ENCODE peak calls at places on chromosomes 3 and 15, in six cellular contexts. One of them, this sample, is unnamed.

GRCh38 chr3:194998948-194999347 is 272.0 kb downstream of the XXYLT1 start:
- DNase-seq in colonic mucosa: no peak
- DNase-seq in activated naive CD8-positive, alpha-beta T cell treated with anti-CD3 and anti-CD28 coated beads for 36 hours: no peak
- DNase-seq in neuronal stem cell: no peak
- DNase-seq in cardiac muscle cell: no peak
- DNase-seq in activated T-helper 1 cell treated with Interleukin-2 at 50 U/mL for 16 hours: no peak
- DNase-seq in this sample: no peak

GRCh38 chr3:127734754-127735473 is 62.2 kb downstream of the ABTB1 start:
- DNase-seq in activated naive CD8-positive, alpha-beta T cell treated with anti-CD3 and anti-CD28 coated beads for 36 hours: no peak
- DNase-seq in cardiac muscle cell: no peak
- DNase-seq in activated T-helper 1 cell treated with Interleukin-2 at 50 U/mL for 16 hours: no peak
- DNase-seq in colonic mucosa: no peak
- DNase-seq in neuronal stem cell: no peak
- DNase-seq in this sample: no peak

GRCh38 chr3:56725175-56725574 is 42.1 kb upstream of the TASOR start:
- DNase-seq in neuronal stem cell: no peak
- DNase-seq in cardiac muscle cell: no peak
- DNase-seq in activated naive CD8-positive, alpha-beta T cell treated with anti-CD3 and anti-CD28 coated beads for 36 hours: peak
- DNase-seq in activated T-helper 1 cell treated with Interleukin-2 at 50 U/mL for 16 hours: peak
- DNase-seq in colonic mucosa: no peak
- DNase-seq in this sample: peak

GRCh38 chr15:73686781-73687256 is 2.6 kb downstream of the CD276 start:
- DNase-seq in activated T-helper 1 cell treated with Interleukin-2 at 50 U/mL for 16 hours: no peak
- DNase-seq in activated naive CD8-positive, alpha-beta T cell treated with anti-CD3 and anti-CD28 coated beads for 36 hours: no peak
- DNase-seq in cardiac muscle cell: no peak
- DNase-seq in neuronal stem cell: no peak
- DNase-seq in colonic mucosa: no peak
- DNase-seq in this sample: no peak

GRCh38 chr3:150925751-150926201 is 20.5 kb upstream of the MINDY4B start:
- DNase-seq in neuronal stem cell: peak
- DNase-seq in activated T-helper 1 cell treated with Interleukin-2 at 50 U/mL for 16 hours: peak
- DNase-seq in colonic mucosa: peak
- DNase-seq in activated naive CD8-positive, alpha-beta T cell treated with anti-CD3 and anti-CD28 coated beads for 36 hours: peak
- DNase-seq in cardiac muscle cell: peak
- DNase-seq in this sample: peak

GRCh38 chr15:74613953-74614743 is 1.5 kb upstream of the CLK3 start:
- DNase-seq in activated naive CD8-positive, alpha-beta T cell treated with anti-CD3 and anti-CD28 coated beads for 36 hours: no peak
- DNase-seq in activated T-helper 1 cell treated with Interleukin-2 at 50 U/mL for 16 hours: no peak
- DNase-seq in neuronal stem cell: peak
- DNase-seq in cardiac muscle cell: no peak
- DNase-seq in colonic mucosa: no peak
- DNase-seq in this sample: no peak

GRCh38 chr15:88799341-88799740 is 3.9 kb upstream of the ACAN start:
- DNase-seq in cardiac muscle cell: no peak
- DNase-seq in activated T-helper 1 cell treated with Interleukin-2 at 50 U/mL for 16 hours: no peak
- DNase-seq in neuronal stem cell: no peak
- DNase-seq in activated naive CD8-positive, alpha-beta T cell treated with anti-CD3 and anti-CD28 coated beads for 36 hours: no peak
- DNase-seq in colonic mucosa: no peak
- DNase-seq in this sample: no peak

GRCh38 chr15:101444015-101444414 is 45.5 kb downstream of the PCSK6 start:
- DNase-seq in cardiac muscle cell: no peak
- DNase-seq in activated naive CD8-positive, alpha-beta T cell treated with anti-CD3 and anti-CD28 coated beads for 36 hours: no peak
- DNase-seq in activated T-helper 1 cell treated with Interleukin-2 at 50 U/mL for 16 hours: no peak
- DNase-seq in colonic mucosa: no peak
- DNase-seq in neuronal stem cell: no peak
- DNase-seq in this sample: no peak

GRCh38 chr3:141454055-141454454 is 32.8 kb upstream of the RASA2 start:
- DNase-seq in colonic mucosa: no peak
- DNase-seq in activated naive CD8-positive, alpha-beta T cell treated with anti-CD3 and anti-CD28 coated beads for 36 hours: no peak
- DNase-seq in neuronal stem cell: no peak
- DNase-seq in activated T-helper 1 cell treated with Interleukin-2 at 50 U/mL for 16 hours: no peak
- DNase-seq in cardiac muscle cell: no peak
- DNase-seq in this sample: no peak

GRCh38 chr15:27673766-27674445 is 425.2 kb downstream of the OCA2 start:
- DNase-seq in colonic mucosa: no peak
- DNase-seq in activated naive CD8-positive, alpha-beta T cell treated with anti-CD3 and anti-CD28 coated beads for 36 hours: no peak
- DNase-seq in cardiac muscle cell: no peak
- DNase-seq in activated T-helper 1 cell treated with Interleukin-2 at 50 U/mL for 16 hours: no peak
- DNase-seq in neuronal stem cell: no peak
- DNase-seq in this sample: no peak

GRCh38 chr15:52144656-52145055 is 32.1 kb upstream of the BCL2L10 start:
- DNase-seq in activated naive CD8-positive, alpha-beta T cell treated with anti-CD3 and anti-CD28 coated beads for 36 hours: no peak
- DNase-seq in activated T-helper 1 cell treated with Interleukin-2 at 50 U/mL for 16 hours: no peak
- DNase-seq in colonic mucosa: no peak
- DNase-seq in neuronal stem cell: no peak
- DNase-seq in cardiac muscle cell: no peak
- DNase-seq in this sample: no peak

GRCh38 chr3:183178833-183179549 is 16.5 kb upstream of the LAMP3 start:
- DNase-seq in cardiac muscle cell: peak
- DNase-seq in colonic mucosa: peak
- DNase-seq in activated naive CD8-positive, alpha-beta T cell treated with anti-CD3 and anti-CD28 coated beads for 36 hours: peak
- DNase-seq in neuronal stem cell: peak
- DNase-seq in activated T-helper 1 cell treated with Interleukin-2 at 50 U/mL for 16 hours: peak
- DNase-seq in this sample: no peak

GRCh38 chr3:69084326-69084667 is 440 bp upstream of the ARL6IP5 start:
- DNase-seq in colonic mucosa: no peak
- DNase-seq in cardiac muscle cell: peak
- DNase-seq in neuronal stem cell: no peak
- DNase-seq in activated T-helper 1 cell treated with Interleukin-2 at 50 U/mL for 16 hours: no peak
- DNase-seq in activated naive CD8-positive, alpha-beta T cell treated with anti-CD3 and anti-CD28 coated beads for 36 hours: no peak
- DNase-seq in this sample: no peak

GRCh38 chr3:73332558-73332957 is 271.1 kb downstream of the EBLN2 start:
- DNase-seq in colonic mucosa: no peak
- DNase-seq in neuronal stem cell: no peak
- DNase-seq in activated T-helper 1 cell treated with Interleukin-2 at 50 U/mL for 16 hours: no peak
- DNase-seq in activated naive CD8-positive, alpha-beta T cell treated with anti-CD3 and anti-CD28 coated beads for 36 hours: no peak
- DNase-seq in cardiac muscle cell: no peak
- DNase-seq in this sample: no peak

GRCh38 chr15:59376735-59377134 is 4.1 kb upstream of the MYO1E start:
- DNase-seq in neuronal stem cell: no peak
- DNase-seq in cardiac muscle cell: no peak
- DNase-seq in activated naive CD8-positive, alpha-beta T cell treated with anti-CD3 and anti-CD28 coated beads for 36 hours: no peak
- DNase-seq in colonic mucosa: no peak
- DNase-seq in activated T-helper 1 cell treated with Interleukin-2 at 50 U/mL for 16 hours: no peak
- DNase-seq in this sample: no peak

GRCh38 chr3:100075731-100076543 is 38.4 kb downstream of the FILIP1L start:
- DNase-seq in activated naive CD8-positive, alpha-beta T cell treated with anti-CD3 and anti-CD28 coated beads for 36 hours: no peak
- DNase-seq in neuronal stem cell: no peak
- DNase-seq in colonic mucosa: no peak
- DNase-seq in cardiac muscle cell: no peak
- DNase-seq in activated T-helper 1 cell treated with Interleukin-2 at 50 U/mL for 16 hours: no peak
- DNase-seq in this sample: no peak

GRCh38 chr3:126160243-126161210 is 19.9 kb downstream of the ALDH1L1 start:
- DNase-seq in cardiac muscle cell: no peak
- DNase-seq in colonic mucosa: no peak
- DNase-seq in neuronal stem cell: no peak
- DNase-seq in activated T-helper 1 cell treated with Interleukin-2 at 50 U/mL for 16 hours: no peak
- DNase-seq in activated naive CD8-positive, alpha-beta T cell treated with anti-CD3 and anti-CD28 coated beads for 36 hours: no peak
- DNase-seq in this sample: no peak

GRCh38 chr3:195440379-195440778 is 2.4 kb downstream of the ACAP2 start:
- DNase-seq in cardiac muscle cell: no peak
- DNase-seq in activated T-helper 1 cell treated with Interleukin-2 at 50 U/mL for 16 hours: no peak
- DNase-seq in colonic mucosa: no peak
- DNase-seq in neuronal stem cell: no peak
- DNase-seq in activated naive CD8-positive, alpha-beta T cell treated with anti-CD3 and anti-CD28 coated beads for 36 hours: no peak
- DNase-seq in this sample: no peak

GRCh38 chr3:149784064-149784704 is 8.2 kb downstream of the ANKUB1 start:
- DNase-seq in cardiac muscle cell: no peak
- DNase-seq in activated naive CD8-positive, alpha-beta T cell treated with anti-CD3 and anti-CD28 coated beads for 36 hours: no peak
- DNase-seq in neuronal stem cell: no peak
- DNase-seq in activated T-helper 1 cell treated with Interleukin-2 at 50 U/mL for 16 hours: no peak
- DNase-seq in colonic mucosa: no peak
- DNase-seq in this sample: no peak

This sample was measured in DND-41.